ENCODE peak calls at places on chromosomes 7 and 10, in seven cellular contexts. One of them, this sample, is unnamed.

GRCh38 chr7:44978511-44979366 is at the start of gene MYO1G:
- DNase-seq in neural progenitor cell: no peak
- DNase-seq in left ventricle myocardium inferior: peak; percentile 36
- DNase-seq in endothelial cell of umbilical vein: no peak
- DNase-seq in tibial nerve: no peak
- DNase-seq in OCI-LY7: peak; percentile 89
- DNase-seq in thoracic aorta: no peak
- DNase-seq in this sample: peak; percentile 87

GRCh38 chr10:635088-635861 is 54.2 kb downstream of the DIP2C start:
- DNase-seq in thoracic aorta: no peak
- DNase-seq in endothelial cell of umbilical vein: no peak
- DNase-seq in OCI-LY7: no peak
- DNase-seq in neural progenitor cell: no peak
- DNase-seq in left ventricle myocardium inferior: no peak
- DNase-seq in tibial nerve: no peak
- DNase-seq in this sample: no peak

GRCh38 chr7:100794741-100795140 is 32.6 kb downstream of the EPHB4 start:
- DNase-seq in tibial nerve: no peak
- DNase-seq in endothelial cell of umbilical vein: no peak
- DNase-seq in left ventricle myocardium inferior: no peak
- DNase-seq in OCI-LY7: no peak
- DNase-seq in neural progenitor cell: no peak
- DNase-seq in thoracic aorta: no peak
- DNase-seq in this sample: no peak

GRCh38 chr7:33722383-33723096 is 182.8 kb upstream of the BMPER start:
- DNase-seq in left ventricle myocardium inferior: no peak
- DNase-seq in endothelial cell of umbilical vein: peak; percentile 59
- DNase-seq in OCI-LY7: no peak
- DNase-seq in neural progenitor cell: peak; percentile 10
- DNase-seq in tibial nerve: no peak
- DNase-seq in thoracic aorta: no peak
- DNase-seq in this sample: no peak

GRCh38 chr7:46449743-46450142 is 528.7 kb upstream of the IGFBP3 start:
- DNase-seq in thoracic aorta: no peak
- DNase-seq in tibial nerve: no peak
- DNase-seq in neural progenitor cell: no peak
- DNase-seq in left ventricle myocardium inferior: no peak
- DNase-seq in OCI-LY7: no peak
- DNase-seq in endothelial cell of umbilical vein: no peak
- DNase-seq in this sample: no peak

GRCh38 chr10:89625041-89625765 is 19.8 kb downstream of the PANK1 start:
- DNase-seq in neural progenitor cell: no peak
- DNase-seq in thoracic aorta: no peak
- DNase-seq in left ventricle myocardium inferior: no peak
- DNase-seq in OCI-LY7: no peak
- DNase-seq in endothelial cell of umbilical vein: no peak
- DNase-seq in tibial nerve: no peak
- DNase-seq in this sample: no peak

GRCh38 chr7:13874783-13875182 is 114.7 kb downstream of the ETV1 start:
- DNase-seq in tibial nerve: no peak
- DNase-seq in left ventricle myocardium inferior: no peak
- DNase-seq in endothelial cell of umbilical vein: no peak
- DNase-seq in neural progenitor cell: no peak
- DNase-seq in thoracic aorta: no peak
- DNase-seq in OCI-LY7: no peak
- DNase-seq in this sample: no peak

GRCh38 chr10:86419101-86419500 is 52.5 kb upstream of the GRID1 start:
- DNase-seq in OCI-LY7: peak; percentile 51
- DNase-seq in left ventricle myocardium inferior: no peak
- DNase-seq in tibial nerve: no peak
- DNase-seq in thoracic aorta: no peak
- DNase-seq in endothelial cell of umbilical vein: no peak
- DNase-seq in neural progenitor cell: no peak
- DNase-seq in this sample: no peak

GRCh38 chr7:93461350-93461749 is 113.2 kb downstream of the CALCR start:
- DNase-seq in tibial nerve: no peak
- DNase-seq in endothelial cell of umbilical vein: no peak
- DNase-seq in neural progenitor cell: peak; percentile 5
- DNase-seq in left ventricle myocardium inferior: no peak
- DNase-seq in thoracic aorta: no peak
- DNase-seq in OCI-LY7: no peak
- DNase-seq in this sample: no peak

GRCh38 chr7:151715661-151716338 is 161.1 kb downstream of the PRKAG2 start:
- DNase-seq in neural progenitor cell: no peak
- DNase-seq in thoracic aorta: no peak
- DNase-seq in endothelial cell of umbilical vein: no peak
- DNase-seq in left ventricle myocardium inferior: no peak
- DNase-seq in OCI-LY7: no peak
- DNase-seq in tibial nerve: no peak
- DNase-seq in this sample: no peak

GRCh38 chr10:20265146-20265545 is 448.9 kb downstream of the PLXDC2 start:
- DNase-seq in OCI-LY7: no peak
- DNase-seq in left ventricle myocardium inferior: no peak
- DNase-seq in neural progenitor cell: no peak
- DNase-seq in endothelial cell of umbilical vein: no peak
- DNase-seq in thoracic aorta: no peak
- DNase-seq in tibial nerve: no peak
- DNase-seq in this sample: no peak

GRCh38 chr10:89792187-89792586 is 90.8 kb downstream of the KIF20B start:
- DNase-seq in endothelial cell of umbilical vein: peak; percentile 10
- DNase-seq in thoracic aorta: no peak
- DNase-seq in OCI-LY7: no peak
- DNase-seq in left ventricle myocardium inferior: no peak
- DNase-seq in neural progenitor cell: no peak
- DNase-seq in tibial nerve: no peak
- DNase-seq in this sample: no peak

GRCh38 chr10:87775766-87776165 is 42.3 kb downstream of the ATAD1 start:
- DNase-seq in thoracic aorta: no peak
- DNase-seq in tibial nerve: no peak
- DNase-seq in neural progenitor cell: no peak
- DNase-seq in OCI-LY7: no peak
- DNase-seq in left ventricle myocardium inferior: no peak
- DNase-seq in endothelial cell of umbilical vein: peak; percentile 77
- DNase-seq in this sample: no peak

GRCh38 chr7:4286281-4286680 is 395.8 kb upstream of the FOXK1 start:
- DNase-seq in thoracic aorta: no peak
- DNase-seq in tibial nerve: no peak
- DNase-seq in OCI-LY7: no peak
- DNase-seq in neural progenitor cell: no peak
- DNase-seq in left ventricle myocardium inferior: no peak
- DNase-seq in endothelial cell of umbilical vein: no peak
- DNase-seq in this sample: no peak

GRCh38 chr7:52944916-52945315 is 90.5 kb upstream of the POM121L12 start:
- DNase-seq in thoracic aorta: no peak
- DNase-seq in tibial nerve: no peak
- DNase-seq in neural progenitor cell: no peak
- DNase-seq in endothelial cell of umbilical vein: no peak
- DNase-seq in OCI-LY7: no peak
- DNase-seq in left ventricle myocardium inferior: no peak
- DNase-seq in this sample: no peak

GRCh38 chr10:22765660-22766547 is 51.5 kb upstream of the PIP4K2A start:
- DNase-seq in OCI-LY7: peak; percentile 76
- DNase-seq in tibial nerve: no peak
- DNase-seq in thoracic aorta: no peak
- DNase-seq in left ventricle myocardium inferior: no peak
- DNase-seq in endothelial cell of umbilical vein: no peak
- DNase-seq in neural progenitor cell: no peak
- DNase-seq in this sample: no peak

GRCh38 chr10:12876266-12876665 is 125.2 kb downstream of the CCDC3 start:
- DNase-seq in neural progenitor cell: no peak
- DNase-seq in OCI-LY7: no peak
- DNase-seq in endothelial cell of umbilical vein: no peak
- DNase-seq in left ventricle myocardium inferior: no peak
- DNase-seq in tibial nerve: no peak
- DNase-seq in thoracic aorta: no peak
- DNase-seq in this sample: no peak

GRCh38 chr7:50119815-50120637 is 27.0 kb upstream of the ZPBP start:
- DNase-seq in left ventricle myocardium inferior: no peak
- DNase-seq in endothelial cell of umbilical vein: no peak
- DNase-seq in tibial nerve: no peak
- DNase-seq in OCI-LY7: peak; percentile 80
- DNase-seq in thoracic aorta: no peak
- DNase-seq in neural progenitor cell: peak; percentile 61
- DNase-seq in this sample: peak; percentile 1

GRCh38 chr10:53357587-53357986 is 585.0 kb upstream of the MBL2 start:
- DNase-seq in thoracic aorta: no peak
- DNase-seq in endothelial cell of umbilical vein: no peak
- DNase-seq in OCI-LY7: no peak
- DNase-seq in neural progenitor cell: peak; percentile 2
- DNase-seq in left ventricle myocardium inferior: no peak
- DNase-seq in tibial nerve: no peak
- DNase-seq in this sample: no peak

GRCh38 chr7:114085313-114085591 is 166.4 kb upstream of the PPP1R3A start:
- DNase-seq in endothelial cell of umbilical vein: no peak
- DNase-seq in neural progenitor cell: no peak
- DNase-seq in tibial nerve: no peak
- DNase-seq in OCI-LY7: no peak
- DNase-seq in left ventricle myocardium inferior: no peak
- DNase-seq in thoracic aorta: no peak
- DNase-seq in this sample: no peak

GRCh38 chr7:114086491-114086905 is 167.7 kb upstream of the PPP1R3A start:
- DNase-seq in endothelial cell of umbilical vein: no peak
- DNase-seq in left ventricle myocardium inferior: peak; percentile 26
- DNase-seq in neural progenitor cell: peak; percentile 53
- DNase-seq in tibial nerve: no peak
- DNase-seq in thoracic aorta: no peak
- DNase-seq in OCI-LY7: no peak
- DNase-seq in this sample: no peak

GRCh38 chr7:114086906-114087651 is 168.3 kb upstream of the PPP1R3A start:
- DNase-seq in thoracic aorta: no peak
- DNase-seq in left ventricle myocardium inferior: no peak
- DNase-seq in OCI-LY7: no peak
- DNase-seq in endothelial cell of umbilical vein: peak; percentile 27
- DNase-seq in neural progenitor cell: peak; percentile 41
- DNase-seq in tibial nerve: peak; percentile 30
- DNase-seq in this sample: no peak

GRCh38 chr7:114084381-114085312 is 165.8 kb upstream of the PPP1R3A start:
- DNase-seq in endothelial cell of umbilical vein: peak; percentile 30
- DNase-seq in tibial nerve: peak; percentile 41
- DNase-seq in OCI-LY7: no peak
- DNase-seq in left ventricle myocardium inferior: peak; percentile 39
- DNase-seq in neural progenitor cell: peak; percentile 72
- DNase-seq in thoracic aorta: no peak
- DNase-seq in this sample: no peak

DNA sequence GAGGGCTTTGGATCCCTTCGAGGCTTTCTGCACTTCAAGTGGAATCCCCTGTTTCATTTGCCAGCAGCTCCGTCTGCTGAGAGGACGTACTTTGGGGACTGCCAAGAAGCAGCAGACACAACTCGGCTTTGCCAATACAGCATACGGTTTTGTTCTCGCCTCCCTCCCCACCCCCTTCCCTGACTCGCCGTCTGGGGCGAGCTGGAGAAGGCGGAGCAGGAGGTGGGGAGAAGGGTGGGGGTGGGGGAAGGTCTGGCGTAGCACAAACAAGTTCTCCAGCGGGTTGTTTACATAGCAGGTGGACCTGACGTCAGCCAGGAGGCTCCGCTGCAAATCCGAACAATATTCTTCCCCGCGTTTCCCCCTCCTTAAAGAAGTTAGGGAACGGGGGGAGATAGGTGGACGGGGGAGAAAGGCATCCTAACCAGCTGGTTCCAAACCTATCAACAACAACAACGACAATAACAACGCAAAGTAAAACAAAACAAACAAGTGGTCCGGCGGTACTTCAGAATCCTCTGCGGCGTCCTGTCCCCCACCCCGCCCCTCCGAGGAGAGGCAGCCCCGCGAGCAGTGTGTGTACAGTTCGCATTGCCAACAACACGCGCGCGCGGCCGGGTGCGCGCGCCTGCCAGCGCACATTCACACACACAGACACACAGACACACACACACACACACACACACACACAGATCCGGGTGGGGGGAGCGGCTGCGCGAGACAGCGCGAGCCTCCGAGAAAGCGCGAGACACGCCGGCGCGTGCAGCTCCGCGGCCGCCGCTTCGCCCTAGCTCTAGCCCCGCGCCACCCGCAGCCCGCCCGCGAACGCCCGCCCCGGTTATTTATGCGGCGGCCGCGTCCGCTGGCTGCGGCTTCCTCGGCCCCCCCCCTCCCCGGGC is 167.0 kb upstream of the PPP1R3A start:
- DNase-seq in endothelial cell of umbilical vein: peak; percentile 65
- DNase-seq in left ventricle myocardium inferior: peak; percentile 74
- DNase-seq in thoracic aorta: peak; percentile 61
- DNase-seq in neural progenitor cell: peak; percentile 76
- DNase-seq in OCI-LY7: no peak
- DNase-seq in tibial nerve: peak; percentile 82
- DNase-seq in this sample: no peak
- H3K27ac ChIP-seq in endothelial cell of umbilical vein: no peak overlapping the region
- H3K27ac ChIP-seq in left ventricle myocardium inferior: peak overlapping the region; percentile 84
- H3K27ac ChIP-seq in thoracic aorta: peak overlapping the region; percentile 96
- H3K27ac ChIP-seq in neural progenitor cell: no peak overlapping the region
- H3K27ac ChIP-seq in OCI-LY7: no peak overlapping the region
- H3K27ac ChIP-seq in tibial nerve: peak overlapping the region; percentile 90
- H3K27ac ChIP-seq in this sample: no peak overlapping the region

DNA sequence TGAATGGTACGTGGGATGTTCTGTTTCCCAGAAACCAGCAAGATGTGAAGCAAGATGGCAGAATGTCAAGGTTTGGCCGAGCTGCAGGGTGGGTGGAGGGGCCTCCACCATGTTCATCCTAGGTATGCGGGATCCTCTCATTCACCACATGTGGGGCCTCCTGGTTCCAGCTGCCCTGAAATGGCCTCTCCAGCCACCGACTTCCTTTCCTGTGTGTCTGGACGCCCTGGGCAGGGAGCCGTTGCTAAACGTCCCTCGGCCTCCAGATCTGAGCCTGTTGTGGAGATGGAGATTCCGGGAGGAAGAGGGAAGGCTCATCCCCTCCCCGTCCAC is 98.0 kb downstream of the FOXL3 start:
- DNase-seq in neural progenitor cell: no peak
- DNase-seq in left ventricle myocardium inferior: no peak
- DNase-seq in endothelial cell of umbilical vein: no peak
- DNase-seq in thoracic aorta: no peak
- DNase-seq in tibial nerve: no peak
- DNase-seq in OCI-LY7: no peak
- DNase-seq in this sample: peak; percentile 6
- TF ChIP-seq CTCF in neural progenitor cell: no peak
- TF ChIP-seq CTCF in left ventricle myocardium inferior: no peak
- TF ChIP-seq CTCF in endothelial cell of umbilical vein: no peak
- TF ChIP-seq CTCF in thoracic aorta: no peak
- TF ChIP-seq CTCF in tibial nerve: no peak
- TF ChIP-seq CTCF in OCI-LY7: no peak
- TF ChIP-seq CTCF in this sample: no peak

DNA sequence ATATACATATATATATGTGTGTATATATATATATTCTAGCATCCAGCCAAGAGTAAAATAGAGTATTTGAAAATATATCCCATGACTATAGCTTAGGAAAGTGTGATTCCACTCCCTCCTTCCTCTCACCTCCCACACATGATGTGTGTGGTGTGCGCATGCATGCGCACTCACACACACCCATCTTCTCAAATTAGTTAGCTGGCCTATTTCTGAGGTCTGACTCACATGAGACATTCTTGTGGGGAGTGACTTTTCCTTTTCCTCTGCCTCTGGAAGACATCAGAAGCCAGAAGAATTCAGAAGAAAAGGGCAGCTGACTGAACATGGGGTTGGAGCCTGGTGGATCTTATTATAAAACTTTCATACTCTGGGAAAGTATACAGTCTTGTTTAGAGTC is 793.5 kb upstream of the ZNF722 start:
- DNase-seq in left ventricle myocardium inferior: no peak
- DNase-seq in thoracic aorta: no peak
- DNase-seq in OCI-LY7: no peak
- DNase-seq in endothelial cell of umbilical vein: no peak
- DNase-seq in tibial nerve: no peak
- DNase-seq in neural progenitor cell: no peak
- DNase-seq in this sample: no peak
- H3K9me3 ChIP-seq in left ventricle myocardium inferior: peaks cover 48% of the 10 kb centered on the region
- H3K9me3 ChIP-seq in thoracic aorta: no peaks in the 10 kb centered on the region
- H3K9me3 ChIP-seq in OCI-LY7: peaks cover 8% of the 10 kb centered on the region
- H3K9me3 ChIP-seq in endothelial cell of umbilical vein: peaks cover 1% of the 10 kb centered on the region
- H3K9me3 ChIP-seq in tibial nerve: peaks cover 5% of the 10 kb centered on the region
- H3K9me3 ChIP-seq in neural progenitor cell: peaks cover 90% of the 10 kb centered on the region
- H3K9me3 ChIP-seq in this sample: peaks cover 10% of the 10 kb centered on the region

GRCh38 chr7:80311313-80311712 is 176.7 kb downstream of the GNAI1 start:
- DNase-seq in OCI-LY7: no peak
- DNase-seq in endothelial cell of umbilical vein: peak; percentile 57
- DNase-seq in neural progenitor cell: no peak
- DNase-seq in tibial nerve: no peak
- DNase-seq in thoracic aorta: no peak
- DNase-seq in left ventricle myocardium inferior: no peak
- DNase-seq in this sample: no peak
- H3K27ac ChIP-seq in OCI-LY7: no peak overlapping the region
- H3K27ac ChIP-seq in endothelial cell of umbilical vein: peak overlapping the region; percentile 96
- H3K27ac ChIP-seq in neural progenitor cell: no peak overlapping the region
- H3K27ac ChIP-seq in tibial nerve: no peak overlapping the region
- H3K27ac ChIP-seq in thoracic aorta: no peak overlapping the region
- H3K27ac ChIP-seq in left ventricle myocardium inferior: no peak overlapping the region
- H3K27ac ChIP-seq in this sample: no peak overlapping the region

This sample was measured in CD4-positive, alpha-beta T cell.